ENCODE peak calls at places on chromosomes 5 and 9, in five cellular contexts. X is transverse colon; R is RWPE1; W is activated naive CD4-positive, alpha-beta T cell; E is brain microvascular endothelial cell. K is an unnamed sample.

GRCh38 chr9:15999422-16000339 is 446.8 kb downstream of the CCDC171 start:
- DNase-seq in X (no peak), R (peak), W (no peak), E (peak), K (no peak)

GRCh38 chr9:75636427-75637045 is 253.9 kb upstream of the PCSK5 start:
- DNase-seq in X (no peak), R (no peak), W (no peak), E (no peak), K (no peak)

GRCh38 chr9:74803366-74804017 is 84.2 kb downstream of the TRPM6 start:
- DNase-seq in X (no peak), R (peak), W (no peak), E (no peak), K (no peak)

GRCh38 chr9:109437286-109437685 is 60.8 kb downstream of the PTPN3 start:
- DNase-seq in X (no peak), R (no peak), W (no peak), E (no peak), K (no peak)

GRCh38 chr9:105311317-105311716 is 66.9 kb downstream of the SLC44A1 start:
- DNase-seq in X (no peak), R (no peak), W (no peak), E (no peak), K (no peak)

GRCh38 chr5:54581831-54582548 is 64.4 kb downstream of the SNX18 start:
- DNase-seq in X (no peak), R (no peak), W (no peak), E (no peak), K (no peak)

GRCh38 chr9:95143591-95144561 is 173.6 kb downstream of the FANCC start:
- DNase-seq in X (peak), R (no peak), W (no peak), E (no peak), K (no peak)

GRCh38 chr5:20575515-20575914 is 587.5 kb upstream of the CDH18 start:
- DNase-seq in X (no peak), R (no peak), W (no peak), E (no peak), K (no peak)

GRCh38 chr9:73643379-73644013 is 491.8 kb downstream of the ANXA1 start:
- DNase-seq in X (no peak), R (peak), W (no peak), E (peak), K (no peak)

GRCh38 chr9:94097788-94098413 is 13.6 kb downstream of the PTPDC1 start:
- DNase-seq in X (no peak), R (peak), W (no peak), E (peak), K (no peak)

GRCh38 chr5:96294887-96295209 is 138.2 kb downstream of the PCSK1 start:
- DNase-seq in X (no peak), R (no peak), W (no peak), E (no peak), K (no peak)

GRCh38 chr9:125766468-125767221 is 19.5 kb downstream of the PBX3 start:
- DNase-seq in X (no peak), R (no peak), W (no peak), E (no peak), K (no peak)

GRCh38 chr9:69535911-69536310 is 136.3 kb downstream of the APBA1 start:
- DNase-seq in X (no peak), R (no peak), W (no peak), E (no peak), K (no peak)

GRCh38 chr5:142106061-142106460 is 2.5 kb upstream of the NDFIP1 start:
- DNase-seq in X (peak), R (no peak), W (no peak), E (no peak), K (no peak)

GRCh38 chr9:72871685-72872084 is 81.2 kb downstream of the ALDH1A1 start:
- DNase-seq in X (no peak), R (peak), W (no peak), E (no peak), K (no peak)

GRCh38 chr5:134530375-134531077 is 5.1 kb downstream of the JADE2 start:
- DNase-seq in X (no peak), R (no peak), W (no peak), E (no peak), K (no peak)

K was measured in cortex of kidney.